ENCODE peak calls at places on chromosome 18, in six cellular contexts. One of them, this sample, is unnamed.

GRCh38 chr18:13879937-13880336 is 35.4 kb downstream of the MC2R start:
- DNase-seq in activated T-helper 1 cell treated with anti-CD3 and anti-CD28 coated beads, Interleukin-12 subunit alpha, Interleukin-12 subunit beta, Interleukin-2, Interleukin-4 antibody, amounts not matched to agents 30 ng/mL and 10 ng/mL and 1 ng/mL, durations not matched to agents 14 hours and 24 hours and 36 hours: no peak
- DNase-seq in C1 segment of cervical spinal cord: no peak
- DNase-seq in KG1: no peak
- DNase-seq in NAMALWA: no peak
- DNase-seq in HTR-8/SVneo: no peak
- DNase-seq in this sample: no peak

GRCh38 chr18:51724790-51725721 is 527.6 kb upstream of the MEX3C start:
- DNase-seq in NAMALWA: no peak
- DNase-seq in activated T-helper 1 cell treated with anti-CD3 and anti-CD28 coated beads, Interleukin-12 subunit alpha, Interleukin-12 subunit beta, Interleukin-2, Interleukin-4 antibody, amounts not matched to agents 30 ng/mL and 10 ng/mL and 1 ng/mL, durations not matched to agents 14 hours and 24 hours and 36 hours: no peak
- DNase-seq in C1 segment of cervical spinal cord: no peak
- DNase-seq in KG1: no peak
- DNase-seq in HTR-8/SVneo: no peak
- DNase-seq in this sample: no peak

GRCh38 chr18:35983147-35983546 is 10.7 kb downstream of the RMP24 start:
- DNase-seq in C1 segment of cervical spinal cord: no peak
- DNase-seq in activated T-helper 1 cell treated with anti-CD3 and anti-CD28 coated beads, Interleukin-12 subunit alpha, Interleukin-12 subunit beta, Interleukin-2, Interleukin-4 antibody, amounts not matched to agents 30 ng/mL and 10 ng/mL and 1 ng/mL, durations not matched to agents 14 hours and 24 hours and 36 hours: no peak
- DNase-seq in NAMALWA: no peak
- DNase-seq in HTR-8/SVneo: no peak
- DNase-seq in KG1: no peak
- DNase-seq in this sample: no peak

GRCh38 chr18:58788470-58788869 is 76.2 kb upstream of the ZNF532 start:
- DNase-seq in KG1: no peak
- DNase-seq in NAMALWA: no peak
- DNase-seq in activated T-helper 1 cell treated with anti-CD3 and anti-CD28 coated beads, Interleukin-12 subunit alpha, Interleukin-12 subunit beta, Interleukin-2, Interleukin-4 antibody, amounts not matched to agents 30 ng/mL and 10 ng/mL and 1 ng/mL, durations not matched to agents 14 hours and 24 hours and 36 hours: no peak
- DNase-seq in C1 segment of cervical spinal cord: no peak
- DNase-seq in HTR-8/SVneo: no peak
- DNase-seq in this sample: no peak

GRCh38 chr18:62637807-62638687 is 77.3 kb upstream of the PHLPP1 start:
- DNase-seq in C1 segment of cervical spinal cord: no peak
- DNase-seq in NAMALWA: peak
- DNase-seq in HTR-8/SVneo: no peak
- DNase-seq in KG1: peak
- DNase-seq in activated T-helper 1 cell treated with anti-CD3 and anti-CD28 coated beads, Interleukin-12 subunit alpha, Interleukin-12 subunit beta, Interleukin-2, Interleukin-4 antibody, amounts not matched to agents 30 ng/mL and 10 ng/mL and 1 ng/mL, durations not matched to agents 14 hours and 24 hours and 36 hours: peak
- DNase-seq in this sample: peak

GRCh38 chr18:45760443-45761036 is 36.6 kb downstream of the SLC14A1 start:
- DNase-seq in NAMALWA: no peak
- DNase-seq in activated T-helper 1 cell treated with anti-CD3 and anti-CD28 coated beads, Interleukin-12 subunit alpha, Interleukin-12 subunit beta, Interleukin-2, Interleukin-4 antibody, amounts not matched to agents 30 ng/mL and 10 ng/mL and 1 ng/mL, durations not matched to agents 14 hours and 24 hours and 36 hours: no peak
- DNase-seq in C1 segment of cervical spinal cord: no peak
- DNase-seq in KG1: no peak
- DNase-seq in HTR-8/SVneo: no peak
- DNase-seq in this sample: no peak

GRCh38 chr18:77811510-77811909 is 561.9 kb downstream of the GALR1 start:
- DNase-seq in KG1: no peak
- DNase-seq in HTR-8/SVneo: no peak
- DNase-seq in activated T-helper 1 cell treated with anti-CD3 and anti-CD28 coated beads, Interleukin-12 subunit alpha, Interleukin-12 subunit beta, Interleukin-2, Interleukin-4 antibody, amounts not matched to agents 30 ng/mL and 10 ng/mL and 1 ng/mL, durations not matched to agents 14 hours and 24 hours and 36 hours: no peak
- DNase-seq in C1 segment of cervical spinal cord: no peak
- DNase-seq in NAMALWA: peak
- DNase-seq in this sample: no peak

GRCh38 chr18:45386256-45386655 is 229.0 kb upstream of the SLC14A2 start:
- DNase-seq in HTR-8/SVneo: no peak
- DNase-seq in KG1: no peak
- DNase-seq in C1 segment of cervical spinal cord: no peak
- DNase-seq in NAMALWA: peak
- DNase-seq in activated T-helper 1 cell treated with anti-CD3 and anti-CD28 coated beads, Interleukin-12 subunit alpha, Interleukin-12 subunit beta, Interleukin-2, Interleukin-4 antibody, amounts not matched to agents 30 ng/mL and 10 ng/mL and 1 ng/mL, durations not matched to agents 14 hours and 24 hours and 36 hours: no peak
- DNase-seq in this sample: no peak

GRCh38 chr18:36709315-36709714 is 119.5 kb downstream of the TPGS2 start:
- DNase-seq in KG1: no peak
- DNase-seq in C1 segment of cervical spinal cord: no peak
- DNase-seq in activated T-helper 1 cell treated with anti-CD3 and anti-CD28 coated beads, Interleukin-12 subunit alpha, Interleukin-12 subunit beta, Interleukin-2, Interleukin-4 antibody, amounts not matched to agents 30 ng/mL and 10 ng/mL and 1 ng/mL, durations not matched to agents 14 hours and 24 hours and 36 hours: no peak
- DNase-seq in HTR-8/SVneo: no peak
- DNase-seq in NAMALWA: no peak
- DNase-seq in this sample: no peak

GRCh38 chr18:8615397-8616025 is 6.3 kb downstream of the RAB12 start:
- DNase-seq in C1 segment of cervical spinal cord: no peak
- DNase-seq in NAMALWA: no peak
- DNase-seq in HTR-8/SVneo: peak
- DNase-seq in KG1: no peak
- DNase-seq in activated T-helper 1 cell treated with anti-CD3 and anti-CD28 coated beads, Interleukin-12 subunit alpha, Interleukin-12 subunit beta, Interleukin-2, Interleukin-4 antibody, amounts not matched to agents 30 ng/mL and 10 ng/mL and 1 ng/mL, durations not matched to agents 14 hours and 24 hours and 36 hours: no peak
- DNase-seq in this sample: no peak

GRCh38 chr18:13216092-13216582 is 2.4 kb upstream of the LDLRAD4 start:
- DNase-seq in activated T-helper 1 cell treated with anti-CD3 and anti-CD28 coated beads, Interleukin-12 subunit alpha, Interleukin-12 subunit beta, Interleukin-2, Interleukin-4 antibody, amounts not matched to agents 30 ng/mL and 10 ng/mL and 1 ng/mL, durations not matched to agents 14 hours and 24 hours and 36 hours: peak
- DNase-seq in C1 segment of cervical spinal cord: peak
- DNase-seq in KG1: peak
- DNase-seq in NAMALWA: peak
- DNase-seq in HTR-8/SVneo: peak
- DNase-seq in this sample: peak

GRCh38 chr18:79788096-79789085 is 9.3 kb upstream of the KCNG2 start:
- DNase-seq in NAMALWA: no peak
- DNase-seq in activated T-helper 1 cell treated with anti-CD3 and anti-CD28 coated beads, Interleukin-12 subunit alpha, Interleukin-12 subunit beta, Interleukin-2, Interleukin-4 antibody, amounts not matched to agents 30 ng/mL and 10 ng/mL and 1 ng/mL, durations not matched to agents 14 hours and 24 hours and 36 hours: no peak
- DNase-seq in C1 segment of cervical spinal cord: no peak
- DNase-seq in KG1: no peak
- DNase-seq in HTR-8/SVneo: no peak
- DNase-seq in this sample: no peak

GRCh38 chr18:59612461-59612860 is 84.8 kb downstream of the CCBE1 start:
- DNase-seq in NAMALWA: no peak
- DNase-seq in C1 segment of cervical spinal cord: no peak
- DNase-seq in KG1: no peak
- DNase-seq in HTR-8/SVneo: no peak
- DNase-seq in activated T-helper 1 cell treated with anti-CD3 and anti-CD28 coated beads, Interleukin-12 subunit alpha, Interleukin-12 subunit beta, Interleukin-2, Interleukin-4 antibody, amounts not matched to agents 30 ng/mL and 10 ng/mL and 1 ng/mL, durations not matched to agents 14 hours and 24 hours and 36 hours: no peak
- DNase-seq in this sample: no peak